ENCODE peak calls at places on chromosome 9, in five cellular contexts. One of them, this sample, is unnamed.

GRCh38 chr9:114619205-114619758 is 8.2 kb downstream of the TMEM268 start:
- DNase-seq in ovary: peak
- DNase-seq in A549: no peak
- DNase-seq in IMR-90: no peak
- DNase-seq in prostate gland: peak
- DNase-seq in this sample: no peak

GRCh38 chr9:113632776-113633590 is 169.5 kb downstream of the RGS3 start:
- DNase-seq in ovary: no peak
- DNase-seq in A549: no peak
- DNase-seq in IMR-90: peak
- DNase-seq in prostate gland: no peak
- DNase-seq in this sample: no peak

GRCh38 chr9:4620881-4621555 is 41.1 kb upstream of the PLPP6 start:
- DNase-seq in ovary: no peak
- DNase-seq in A549: no peak
- DNase-seq in IMR-90: peak
- DNase-seq in prostate gland: no peak
- DNase-seq in this sample: no peak

GRCh38 chr9:86487222-86487841 is 133.1 kb upstream of the TUT7 start:
- DNase-seq in ovary: no peak
- DNase-seq in A549: peak
- DNase-seq in IMR-90: peak
- DNase-seq in prostate gland: no peak
- DNase-seq in this sample: no peak

GRCh38 chr9:128721487-128722010 is 2.4 kb downstream of the ZDHHC12 start:
- DNase-seq in ovary: no peak
- DNase-seq in A549: no peak
- DNase-seq in IMR-90: no peak
- DNase-seq in prostate gland: no peak
- DNase-seq in this sample: no peak

GRCh38 chr9:114720296-114720695 is 38.3 kb upstream of the TEX48 start:
- DNase-seq in ovary: no peak
- DNase-seq in A549: no peak
- DNase-seq in IMR-90: peak
- DNase-seq in prostate gland: no peak
- DNase-seq in this sample: no peak

GRCh38 chr9:101468116-101468515 is 32.5 kb upstream of the ALDOB start:
- DNase-seq in ovary: no peak
- DNase-seq in A549: no peak
- DNase-seq in IMR-90: no peak
- DNase-seq in prostate gland: no peak
- DNase-seq in this sample: no peak

GRCh38 chr9:134648701-134649525 is 7.3 kb downstream of the COL5A1 start:
- DNase-seq in ovary: peak
- DNase-seq in A549: no peak
- DNase-seq in IMR-90: peak
- DNase-seq in prostate gland: no peak
- DNase-seq in this sample: no peak

GRCh38 chr9:133051281-133051900 is 10.4 kb upstream of the CEL start:
- DNase-seq in ovary: no peak
- DNase-seq in A549: no peak
- DNase-seq in IMR-90: no peak
- DNase-seq in prostate gland: no peak
- DNase-seq in this sample: no peak

GRCh38 chr9:99778308-99778707 is 43.4 kb upstream of the NR4A3 start:
- DNase-seq in ovary: no peak
- DNase-seq in A549: peak
- DNase-seq in IMR-90: peak
- DNase-seq in prostate gland: no peak
- DNase-seq in this sample: no peak

GRCh38 chr9:71210326-71210725 is 88.9 kb upstream of the TRPM3 start:
- DNase-seq in ovary: no peak
- DNase-seq in A549: no peak
- DNase-seq in IMR-90: no peak
- DNase-seq in prostate gland: no peak
- DNase-seq in this sample: no peak

GRCh38 chr9:2173170-2173569 is 158.0 kb downstream of the SMARCA2 start:
- DNase-seq in ovary: no peak
- DNase-seq in A549: no peak
- DNase-seq in IMR-90: no peak
- DNase-seq in prostate gland: no peak
- DNase-seq in this sample: no peak

GRCh38 chr9:69143291-69143690 is 30.8 kb upstream of the TJP2 start:
- DNase-seq in ovary: no peak
- DNase-seq in A549: no peak
- DNase-seq in IMR-90: no peak
- DNase-seq in prostate gland: no peak
- DNase-seq in this sample: no peak

GRCh38 chr9:26949604-26950003 is 2.6 kb upstream of the PLAA start:
- DNase-seq in ovary: no peak
- DNase-seq in A549: no peak
- DNase-seq in IMR-90: peak
- DNase-seq in prostate gland: no peak
- DNase-seq in this sample: no peak

GRCh38 chr9:98481676-98482075 is 226.2 kb upstream of the TBC1D2 start:
- DNase-seq in ovary: no peak
- DNase-seq in A549: no peak
- DNase-seq in IMR-90: peak
- DNase-seq in prostate gland: no peak
- DNase-seq in this sample: no peak

GRCh38 chr9:18796871-18797270 is 236.1 kb downstream of the SAXO1 start:
- DNase-seq in ovary: no peak
- DNase-seq in A549: no peak
- DNase-seq in IMR-90: no peak
- DNase-seq in prostate gland: no peak
- DNase-seq in this sample: no peak

GRCh38 chr9:71637926-71638325 is 130.4 kb downstream of the CEMIP2 start:
- DNase-seq in ovary: no peak
- DNase-seq in A549: no peak
- DNase-seq in IMR-90: no peak
- DNase-seq in prostate gland: no peak
- DNase-seq in this sample: no peak

GRCh38 chr9:84780385-84780784 is 110.9 kb downstream of the NTRK2 start:
- DNase-seq in ovary: no peak
- DNase-seq in A549: no peak
- DNase-seq in IMR-90: no peak
- DNase-seq in prostate gland: no peak
- DNase-seq in this sample: no peak

GRCh38 chr9:84781431-84781830 is 111.9 kb downstream of the NTRK2 start:
- DNase-seq in ovary: peak
- DNase-seq in A549: no peak
- DNase-seq in IMR-90: no peak
- DNase-seq in prostate gland: no peak
- DNase-seq in this sample: no peak

GRCh38 chr9:84782228-84782866 is 112.8 kb downstream of the NTRK2 start:
- DNase-seq in ovary: no peak
- DNase-seq in A549: no peak
- DNase-seq in IMR-90: peak
- DNase-seq in prostate gland: no peak
- DNase-seq in this sample: no peak

GRCh38 chr9:84778537-84778936 is 109.0 kb downstream of the NTRK2 start:
- DNase-seq in ovary: no peak
- DNase-seq in A549: no peak
- DNase-seq in IMR-90: no peak
- DNase-seq in prostate gland: no peak
- DNase-seq in this sample: no peak

GRCh38 chr9:84779892-84780291 is 110.4 kb downstream of the NTRK2 start:
- DNase-seq in ovary: no peak
- DNase-seq in A549: no peak
- DNase-seq in IMR-90: no peak
- DNase-seq in prostate gland: no peak
- DNase-seq in this sample: no peak
- TF ChIP-seq POLR2A in ovary: no peak
- TF ChIP-seq POLR2A in A549: no peak
- TF ChIP-seq POLR2A in IMR-90: no peak
- TF ChIP-seq POLR2A in prostate gland: no peak
- TF ChIP-seq POLR2A in this sample: no peak

GRCh38 chr9:137406876-137407589 is 15.9 kb downstream of the EXD3 start:
- DNase-seq in ovary: peak
- DNase-seq in A549: peak
- DNase-seq in IMR-90: peak
- DNase-seq in prostate gland: peak
- DNase-seq in this sample: peak

GRCh38 chr9:137407590-137408300 is 15.2 kb downstream of the EXD3 start:
- DNase-seq in ovary: peak
- DNase-seq in A549: no peak
- DNase-seq in IMR-90: no peak
- DNase-seq in prostate gland: no peak
- DNase-seq in this sample: no peak

GRCh38 chr9:137405677-137406081 is 17.3 kb downstream of the EXD3 start:
- DNase-seq in ovary: no peak
- DNase-seq in A549: no peak
- DNase-seq in IMR-90: peak
- DNase-seq in prostate gland: no peak
- DNase-seq in this sample: no peak

GRCh38 chr9:137404971-137405584 is 17.9 kb downstream of the EXD3 start:
- DNase-seq in ovary: no peak
- DNase-seq in A549: no peak
- DNase-seq in IMR-90: no peak
- DNase-seq in prostate gland: no peak
- DNase-seq in this sample: no peak

DNA sequence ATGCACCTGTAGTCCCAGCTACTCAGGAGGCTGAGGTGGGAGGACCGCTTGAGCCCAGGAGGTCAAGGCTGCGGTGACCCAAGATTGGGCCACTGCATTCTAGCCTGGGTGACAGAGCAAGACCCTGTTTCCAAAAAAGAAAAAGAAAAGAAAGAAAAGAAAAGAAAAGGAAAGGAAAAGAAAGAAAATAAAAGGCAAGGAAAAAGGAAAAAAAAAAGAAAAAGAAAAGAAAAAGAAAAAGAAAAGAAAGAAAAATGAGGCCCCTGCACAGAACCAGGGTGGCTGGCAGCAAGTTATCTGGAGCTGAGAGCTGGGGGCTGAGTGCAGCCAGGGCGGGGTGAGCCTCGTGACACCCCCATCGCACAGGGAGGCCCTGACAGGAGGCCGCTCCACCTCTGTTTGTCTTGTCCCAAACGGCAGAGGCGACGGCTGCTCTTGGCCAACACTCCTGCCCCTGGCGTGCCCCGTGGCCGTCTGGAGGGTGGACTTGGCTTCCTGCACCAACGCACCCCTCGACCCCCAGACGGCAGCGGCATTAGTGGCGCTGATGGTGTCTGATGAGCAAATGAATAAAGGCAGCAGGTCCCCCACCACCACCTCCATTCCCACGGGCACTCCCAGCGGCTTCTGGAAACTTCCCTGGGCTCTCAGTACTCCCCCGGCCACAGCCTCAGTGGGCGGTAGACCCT is 16.7 kb downstream of the EXD3 start:
- DNase-seq in ovary: no peak
- DNase-seq in A549: no peak
- DNase-seq in IMR-90: no peak
- DNase-seq in prostate gland: no peak
- DNase-seq in this sample: no peak
- H3K27ac ChIP-seq in ovary: peak
- H3K27ac ChIP-seq in A549: peak
- H3K27ac ChIP-seq in IMR-90: no peak
- H3K27ac ChIP-seq in prostate gland: peak
- H3K27ac ChIP-seq in this sample: peak

DNA sequence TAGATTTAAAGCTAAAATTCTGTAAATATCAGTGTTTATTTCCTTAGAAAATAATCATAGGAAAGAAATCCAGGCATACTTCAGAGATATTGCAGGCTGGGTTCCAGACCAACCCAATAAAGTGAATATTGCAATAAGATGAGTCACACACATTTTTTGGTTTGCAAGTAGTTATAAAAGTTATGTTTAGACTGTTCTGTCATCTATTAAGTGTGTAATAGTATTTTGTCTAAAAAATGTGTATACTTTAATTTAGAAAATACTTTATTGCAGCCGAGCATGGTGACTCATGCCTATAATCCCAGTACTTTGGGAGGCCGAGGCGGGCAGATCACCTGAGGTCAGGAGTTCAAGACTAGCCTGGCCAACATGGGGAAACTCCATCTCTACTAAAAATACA is 6.9 kb upstream of the RIC1 start:
- DNase-seq in ovary: no peak
- DNase-seq in A549: no peak
- DNase-seq in IMR-90: peak
- DNase-seq in prostate gland: no peak
- DNase-seq in this sample: no peak
- H3K4me3 ChIP-seq in ovary: no peak
- H3K4me3 ChIP-seq in A549: no peak
- H3K4me3 ChIP-seq in IMR-90: no peak
- H3K4me3 ChIP-seq in prostate gland: no peak
- H3K4me3 ChIP-seq in this sample: no peak

GRCh38 chr9:109468927-109469326 is 29.2 kb downstream of the PTPN3 start:
- DNase-seq in ovary: no peak
- DNase-seq in A549: no peak
- DNase-seq in IMR-90: no peak
- DNase-seq in prostate gland: no peak
- DNase-seq in this sample: no peak

GRCh38 chr9:109467936-109468335 is 30.2 kb downstream of the PTPN3 start:
- DNase-seq in ovary: no peak
- DNase-seq in A549: no peak
- DNase-seq in IMR-90: peak
- DNase-seq in prostate gland: no peak
- DNase-seq in this sample: no peak

GRCh38 chr9:109469646-109470358 is 28.3 kb downstream of the PTPN3 start:
- DNase-seq in ovary: peak
- DNase-seq in A549: peak
- DNase-seq in IMR-90: peak
- DNase-seq in prostate gland: peak
- DNase-seq in this sample: peak

GRCh38 chr9:109463924-109464625 is 34.0 kb downstream of the PTPN3 start:
- DNase-seq in ovary: no peak
- DNase-seq in A549: no peak
- DNase-seq in IMR-90: no peak
- DNase-seq in prostate gland: no peak
- DNase-seq in this sample: no peak

DNA sequence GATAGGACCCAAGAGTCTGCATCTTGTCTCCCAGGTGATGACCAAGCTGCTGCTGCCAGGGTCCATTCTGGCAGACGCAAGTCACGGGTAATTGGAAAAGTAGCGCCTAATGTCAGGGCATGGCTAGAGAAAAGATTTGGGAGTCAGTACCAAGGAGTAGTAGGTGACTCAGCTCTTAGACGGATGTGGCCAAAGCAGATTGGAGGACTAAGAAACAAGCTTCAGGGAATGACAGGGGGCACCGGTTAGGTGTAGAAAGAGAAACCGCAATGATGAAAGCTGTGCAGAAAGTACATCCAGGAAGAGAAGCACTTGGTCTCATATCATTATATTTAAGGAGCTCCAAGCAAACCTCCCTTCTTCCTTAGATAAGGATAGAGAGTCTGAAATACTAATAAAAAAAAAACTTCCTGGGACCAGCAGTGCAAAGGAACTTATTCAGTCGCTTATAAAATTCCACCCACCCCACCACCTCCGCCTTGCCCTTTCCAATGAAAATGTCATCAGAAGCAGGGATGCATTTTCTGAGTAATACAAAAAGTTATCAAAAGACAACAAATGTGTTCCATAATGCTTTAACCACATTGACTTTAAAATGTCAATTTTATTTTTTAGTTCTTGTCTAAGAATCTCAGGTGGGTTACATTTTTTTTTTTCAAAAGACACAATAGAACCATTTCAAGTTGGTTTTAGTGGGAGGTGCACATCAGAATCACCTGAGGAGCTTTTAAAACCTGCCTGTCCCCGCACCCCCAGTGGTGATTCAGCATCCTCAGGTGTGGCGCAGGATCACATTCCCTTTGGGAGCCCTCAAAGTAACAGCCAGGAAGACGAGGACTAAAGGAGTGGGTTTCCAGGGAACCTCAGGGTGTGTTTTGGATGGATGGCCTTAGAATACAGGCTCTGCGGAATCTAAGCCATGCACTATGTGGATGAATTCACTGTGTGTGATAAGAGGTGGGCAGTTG is 31.2 kb downstream of the PTPN3 start:
- DNase-seq in ovary: no peak
- DNase-seq in A549: no peak
- DNase-seq in IMR-90: peak
- DNase-seq in prostate gland: no peak
- DNase-seq in this sample: no peak
- TF ChIP-seq POLR2A in ovary: no peak
- TF ChIP-seq POLR2A in A549: no peak
- TF ChIP-seq POLR2A in IMR-90: no peak
- TF ChIP-seq POLR2A in prostate gland: no peak
- TF ChIP-seq POLR2A in this sample: no peak

This sample was measured in transverse colon.